ENCODE peak calls at places on chromosomes 11 and 22, in six cellular contexts. One of them, this sample, is unnamed.

GRCh38 chr22:19086944-19087343 is 35.3 kb downstream of the DGCR2 start:
- DNase-seq in fibroblast of the aortic adventitia: peak
- DNase-seq in foreskin fibroblast: peak
- DNase-seq in body of pancreas: no peak
- DNase-seq in RWPE1: no peak
- DNase-seq in colonic mucosa: no peak
- DNase-seq in this sample: peak

GRCh38 chr22:26587991-26588613 is 1.8 kb downstream of the TPST2 start:
- DNase-seq in fibroblast of the aortic adventitia: peak
- DNase-seq in foreskin fibroblast: no peak
- DNase-seq in body of pancreas: no peak
- DNase-seq in RWPE1: no peak
- DNase-seq in colonic mucosa: no peak
- DNase-seq in this sample: peak

GRCh38 chr11:100631316-100631715 is 55.8 kb upstream of the ARHGAP42 start:
- DNase-seq in fibroblast of the aortic adventitia: no peak
- DNase-seq in foreskin fibroblast: no peak
- DNase-seq in body of pancreas: no peak
- DNase-seq in RWPE1: no peak
- DNase-seq in colonic mucosa: no peak
- DNase-seq in this sample: no peak

GRCh38 chr11:113873241-113873626 is 2.1 kb downstream of the USP28 start:
- DNase-seq in fibroblast of the aortic adventitia: peak
- DNase-seq in foreskin fibroblast: no peak
- DNase-seq in body of pancreas: no peak
- DNase-seq in RWPE1: no peak
- DNase-seq in colonic mucosa: no peak
- DNase-seq in this sample: peak

GRCh38 chr11:17263803-17264202 is 12.7 kb upstream of the NUCB2 start:
- DNase-seq in fibroblast of the aortic adventitia: peak
- DNase-seq in foreskin fibroblast: peak
- DNase-seq in body of pancreas: no peak
- DNase-seq in RWPE1: peak
- DNase-seq in colonic mucosa: no peak
- DNase-seq in this sample: peak

GRCh38 chr11:93921695-93922468 is 71.5 kb upstream of the VSTM5 start:
- DNase-seq in fibroblast of the aortic adventitia: peak
- DNase-seq in foreskin fibroblast: peak
- DNase-seq in body of pancreas: peak
- DNase-seq in RWPE1: peak
- DNase-seq in colonic mucosa: peak
- DNase-seq in this sample: peak

GRCh38 chr22:50608996-50609395 is 8.4 kb downstream of the MAPK8IP2 start:
- DNase-seq in fibroblast of the aortic adventitia: no peak
- DNase-seq in foreskin fibroblast: no peak
- DNase-seq in body of pancreas: no peak
- DNase-seq in RWPE1: no peak
- DNase-seq in colonic mucosa: no peak
- DNase-seq in this sample: no peak

GRCh38 chr22:25111579-25112517 is 87.8 kb upstream of the CRYBB3 start:
- DNase-seq in fibroblast of the aortic adventitia: no peak
- DNase-seq in foreskin fibroblast: no peak
- DNase-seq in body of pancreas: peak
- DNase-seq in RWPE1: no peak
- DNase-seq in colonic mucosa: peak
- DNase-seq in this sample: peak

GRCh38 chr11:47270331-47271271 is 668 bp downstream of the MADD start:
- DNase-seq in fibroblast of the aortic adventitia: peak
- DNase-seq in foreskin fibroblast: peak
- DNase-seq in body of pancreas: peak
- DNase-seq in RWPE1: peak
- DNase-seq in colonic mucosa: peak
- DNase-seq in this sample: peak

GRCh38 chr11:64340671-64341335 is 799 bp downstream of the CCDC88B start:
- DNase-seq in fibroblast of the aortic adventitia: no peak
- DNase-seq in foreskin fibroblast: no peak
- DNase-seq in body of pancreas: peak
- DNase-seq in RWPE1: no peak
- DNase-seq in colonic mucosa: peak
- DNase-seq in this sample: no peak

GRCh38 chr11:125083312-125084056 is 20.4 kb downstream of the SLC37A2 start:
- DNase-seq in fibroblast of the aortic adventitia: no peak
- DNase-seq in foreskin fibroblast: no peak
- DNase-seq in body of pancreas: no peak
- DNase-seq in RWPE1: no peak
- DNase-seq in colonic mucosa: no peak
- DNase-seq in this sample: no peak

GRCh38 chr11:125086633-125087296 is 23.7 kb downstream of the SLC37A2 start:
- DNase-seq in fibroblast of the aortic adventitia: no peak
- DNase-seq in foreskin fibroblast: no peak
- DNase-seq in body of pancreas: no peak
- DNase-seq in RWPE1: no peak
- DNase-seq in colonic mucosa: no peak
- DNase-seq in this sample: no peak

GRCh38 chr11:125084761-125085231 is 21.7 kb downstream of the SLC37A2 start:
- DNase-seq in fibroblast of the aortic adventitia: no peak
- DNase-seq in foreskin fibroblast: no peak
- DNase-seq in body of pancreas: no peak
- DNase-seq in RWPE1: no peak
- DNase-seq in colonic mucosa: no peak
- DNase-seq in this sample: no peak

GRCh38 chr11:125084057-125084416 is 20.9 kb downstream of the SLC37A2 start:
- DNase-seq in fibroblast of the aortic adventitia: no peak
- DNase-seq in foreskin fibroblast: no peak
- DNase-seq in body of pancreas: no peak
- DNase-seq in RWPE1: no peak
- DNase-seq in colonic mucosa: no peak
- DNase-seq in this sample: no peak

GRCh38 chr11:125085301-125086081 is 22.4 kb downstream of the SLC37A2 start:
- DNase-seq in fibroblast of the aortic adventitia: no peak
- DNase-seq in foreskin fibroblast: no peak
- DNase-seq in body of pancreas: no peak
- DNase-seq in RWPE1: no peak
- DNase-seq in colonic mucosa: no peak
- DNase-seq in this sample: no peak
- TF ChIP-seq CTCF in fibroblast of the aortic adventitia: no peak
- TF ChIP-seq CTCF in foreskin fibroblast: no peak
- TF ChIP-seq CTCF in body of pancreas: no peak
- TF ChIP-seq CTCF in RWPE1: no peak
- TF ChIP-seq CTCF in colonic mucosa: no peak
- TF ChIP-seq CTCF in this sample: peak

DNA sequence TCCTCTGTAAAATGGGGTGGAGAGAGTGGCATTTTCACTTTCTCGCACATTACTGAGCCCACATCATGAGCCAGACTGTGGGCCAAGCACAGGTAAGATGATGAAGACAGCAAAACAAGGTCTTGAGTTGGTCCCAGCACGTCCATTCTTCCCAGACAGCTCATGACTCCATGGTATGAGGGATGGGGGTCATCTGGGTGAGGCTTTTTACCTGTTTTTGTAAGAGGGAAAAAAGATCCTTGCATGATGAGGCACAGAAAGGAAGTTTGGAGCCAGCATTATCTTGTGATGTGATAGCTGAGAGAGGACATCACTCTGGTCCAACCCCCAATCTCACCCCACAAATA is 12.8 kb downstream of the LRRC32 start:
- DNase-seq in fibroblast of the aortic adventitia: no peak
- DNase-seq in foreskin fibroblast: no peak
- DNase-seq in body of pancreas: no peak
- DNase-seq in RWPE1: no peak
- DNase-seq in colonic mucosa: no peak
- DNase-seq in this sample: no peak
- TF ChIP-seq CTCF in fibroblast of the aortic adventitia: no peak
- TF ChIP-seq CTCF in foreskin fibroblast: no peak
- TF ChIP-seq CTCF in body of pancreas: no peak
- TF ChIP-seq CTCF in RWPE1: no peak
- TF ChIP-seq CTCF in colonic mucosa: no peak
- TF ChIP-seq CTCF in this sample: no peak

GRCh38 chr11:133064152-133064877 is 468.0 kb downstream of the OPCML start:
- DNase-seq in fibroblast of the aortic adventitia: peak
- DNase-seq in foreskin fibroblast: peak
- DNase-seq in body of pancreas: peak
- DNase-seq in RWPE1: no peak
- DNase-seq in colonic mucosa: no peak
- DNase-seq in this sample: peak
- TF ChIP-seq CTCF in fibroblast of the aortic adventitia: no peak
- TF ChIP-seq CTCF in foreskin fibroblast: peak
- TF ChIP-seq CTCF in body of pancreas: peak
- TF ChIP-seq CTCF in RWPE1: no peak
- TF ChIP-seq CTCF in colonic mucosa: peak
- TF ChIP-seq CTCF in this sample: peak

GRCh38 chr11:116217441-116217840 is 555.3 kb downstream of the BUD13 start:
- DNase-seq in fibroblast of the aortic adventitia: no peak
- DNase-seq in foreskin fibroblast: no peak
- DNase-seq in body of pancreas: no peak
- DNase-seq in RWPE1: no peak
- DNase-seq in colonic mucosa: no peak
- DNase-seq in this sample: no peak
- TF ChIP-seq CTCF in fibroblast of the aortic adventitia: no peak
- TF ChIP-seq CTCF in foreskin fibroblast: no peak
- TF ChIP-seq CTCF in body of pancreas: no peak
- TF ChIP-seq CTCF in RWPE1: no peak
- TF ChIP-seq CTCF in colonic mucosa: no peak
- TF ChIP-seq CTCF in this sample: no peak

DNA sequence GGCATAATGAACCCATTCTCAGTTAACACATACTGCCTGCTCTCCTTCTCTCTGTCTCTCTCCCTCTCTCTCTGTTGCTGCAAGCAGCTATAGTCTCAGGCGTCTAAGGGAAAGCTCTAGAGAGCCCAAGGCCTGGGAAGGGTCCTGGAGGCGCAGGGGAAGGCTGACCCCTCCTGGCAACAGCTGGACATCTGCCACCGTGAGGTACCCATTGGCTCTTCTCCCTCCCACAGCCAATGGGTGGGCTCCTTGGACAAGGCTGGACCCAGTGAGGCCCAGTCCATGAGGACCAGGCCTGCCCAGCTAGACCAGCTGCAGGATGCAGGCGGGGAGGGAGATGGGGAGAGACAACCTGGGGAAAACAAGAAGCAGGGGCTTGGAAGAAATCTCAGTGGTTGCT is 349.8 kb downstream of the BUD13 start:
- DNase-seq in fibroblast of the aortic adventitia: no peak
- DNase-seq in foreskin fibroblast: no peak
- DNase-seq in body of pancreas: no peak
- DNase-seq in RWPE1: no peak
- DNase-seq in colonic mucosa: no peak
- DNase-seq in this sample: no peak
- TF ChIP-seq CTCF in fibroblast of the aortic adventitia: no peak
- TF ChIP-seq CTCF in foreskin fibroblast: no peak
- TF ChIP-seq CTCF in body of pancreas: no peak
- TF ChIP-seq CTCF in RWPE1: no peak
- TF ChIP-seq CTCF in colonic mucosa: no peak
- TF ChIP-seq CTCF in this sample: no peak

GRCh38 chr11:62879554-62879953 is 1.1 kb upstream of the SLC3A2 start:
- DNase-seq in fibroblast of the aortic adventitia: peak
- DNase-seq in foreskin fibroblast: no peak
- DNase-seq in body of pancreas: peak
- DNase-seq in RWPE1: no peak
- DNase-seq in colonic mucosa: no peak
- DNase-seq in this sample: peak

GRCh38 chr11:62876712-62877111 is 4.0 kb upstream of the SLC3A2 start:
- DNase-seq in fibroblast of the aortic adventitia: no peak
- DNase-seq in foreskin fibroblast: no peak
- DNase-seq in body of pancreas: peak
- DNase-seq in RWPE1: no peak
- DNase-seq in colonic mucosa: no peak
- DNase-seq in this sample: no peak

GRCh38 chr11:62880231-62880802 is 379 bp upstream of the SLC3A2 start:
- DNase-seq in fibroblast of the aortic adventitia: peak
- DNase-seq in foreskin fibroblast: peak
- DNase-seq in body of pancreas: peak
- DNase-seq in RWPE1: peak
- DNase-seq in colonic mucosa: no peak
- DNase-seq in this sample: peak

GRCh38 chr11:62879150-62879549 is 1.5 kb upstream of the SLC3A2 start:
- DNase-seq in fibroblast of the aortic adventitia: no peak
- DNase-seq in foreskin fibroblast: no peak
- DNase-seq in body of pancreas: peak
- DNase-seq in RWPE1: no peak
- DNase-seq in colonic mucosa: no peak
- DNase-seq in this sample: peak

DNA sequence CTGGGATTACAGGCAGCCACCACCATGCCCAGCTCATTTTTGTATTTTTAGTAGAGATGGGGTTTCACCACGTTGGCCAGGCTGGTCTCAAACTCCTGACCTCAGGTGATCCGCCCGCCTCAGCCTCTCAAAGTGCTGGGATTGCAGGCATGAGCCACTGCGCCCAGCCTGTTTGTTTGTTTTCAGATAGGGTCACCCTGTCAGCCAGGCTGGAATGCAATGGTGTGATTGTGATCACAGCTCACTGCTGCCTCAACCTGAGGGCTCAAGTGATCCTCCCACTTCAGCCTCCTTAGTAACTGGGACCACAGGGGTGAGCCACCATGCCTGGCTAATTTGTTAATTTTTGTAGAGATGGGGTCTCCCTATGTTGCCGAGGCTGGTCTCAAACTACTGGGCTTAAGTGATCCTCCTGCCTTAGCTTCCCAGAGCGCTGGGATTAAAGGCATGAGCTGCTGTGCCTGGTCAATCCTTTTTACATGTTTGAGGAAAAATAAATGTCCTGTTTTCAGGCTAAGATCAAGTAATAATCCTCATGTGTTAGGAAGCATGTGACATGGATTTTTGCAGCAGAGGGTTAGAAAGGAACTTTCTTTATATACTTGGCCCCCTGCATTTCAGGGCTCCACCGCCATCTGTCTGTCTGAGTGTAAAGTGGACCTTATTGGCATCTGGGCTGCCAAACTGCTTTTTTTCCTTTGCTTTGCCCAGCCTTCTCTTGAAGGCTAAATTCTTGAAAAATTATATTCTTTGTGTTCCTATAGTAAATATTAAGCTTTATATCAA is 4.8 kb upstream of the SLC3A2 start:
- DNase-seq in fibroblast of the aortic adventitia: no peak
- DNase-seq in foreskin fibroblast: no peak
- DNase-seq in body of pancreas: peak
- DNase-seq in RWPE1: no peak
- DNase-seq in colonic mucosa: no peak
- DNase-seq in this sample: no peak
- TF ChIP-seq CTCF in fibroblast of the aortic adventitia: no peak
- TF ChIP-seq CTCF in foreskin fibroblast: no peak
- TF ChIP-seq CTCF in body of pancreas: no peak
- TF ChIP-seq CTCF in RWPE1: no peak
- TF ChIP-seq CTCF in colonic mucosa: no peak
- TF ChIP-seq CTCF in this sample: no peak

This sample was measured in NB4.